ENCODE peak calls at places on chromosomes 16 and 17, in seven cellular contexts. One of them, this sample, is unnamed.

GRCh38 chr16:27529962-27530361 is 19.8 kb downstream of the GTF3C1 start:
- DNase-seq in fibroblast of lung: peak; percentile 71
- DNase-seq in mesenchymal stem cell: peak; percentile 57
- DNase-seq in keratinocyte: no peak
- DNase-seq in IMR-90: peak; percentile 82
- DNase-seq in GM23248: peak; percentile 62
- DNase-seq in adipocyte: peak; percentile 29
- DNase-seq in this sample: no peak

GRCh38 chr16:12170103-12171025 is 193.8 kb downstream of the SNX29 start:
- DNase-seq in adipocyte: no peak
- DNase-seq in fibroblast of lung: peak; percentile 37
- DNase-seq in GM23248: no peak
- DNase-seq in keratinocyte: no peak
- DNase-seq in mesenchymal stem cell: no peak
- DNase-seq in IMR-90: peak; percentile 72
- DNase-seq in this sample: no peak

GRCh38 chr16:3046506-3047386 is at the start of gene MMP25:
- DNase-seq in IMR-90: no peak
- DNase-seq in fibroblast of lung: no peak
- DNase-seq in adipocyte: no peak
- DNase-seq in GM23248: peak; percentile 17
- DNase-seq in mesenchymal stem cell: no peak
- DNase-seq in keratinocyte: no peak
- DNase-seq in this sample: no peak

GRCh38 chr17:10612957-10613744 is 44.0 kb downstream of the MYH3 start:
- DNase-seq in fibroblast of lung: peak; percentile 75
- DNase-seq in GM23248: peak; percentile 74
- DNase-seq in mesenchymal stem cell: peak; percentile 27
- DNase-seq in adipocyte: peak; percentile 64
- DNase-seq in IMR-90: peak; percentile 45
- DNase-seq in keratinocyte: no peak
- DNase-seq in this sample: no peak

GRCh38 chr17:63439682-63440081 is 6.4 kb downstream of the CYB561 start:
- DNase-seq in GM23248: peak; percentile 54
- DNase-seq in fibroblast of lung: peak; percentile 53
- DNase-seq in adipocyte: peak; percentile 18
- DNase-seq in IMR-90: peak; percentile 51
- DNase-seq in mesenchymal stem cell: peak; percentile 58
- DNase-seq in keratinocyte: no peak
- DNase-seq in this sample: no peak

GRCh38 chr16:77273815-77274214 is 74.6 kb downstream of the SYCE1L start:
- DNase-seq in keratinocyte: no peak
- DNase-seq in IMR-90: no peak
- DNase-seq in GM23248: no peak
- DNase-seq in adipocyte: no peak
- DNase-seq in fibroblast of lung: peak; percentile 81
- DNase-seq in mesenchymal stem cell: peak; percentile 41
- DNase-seq in this sample: no peak

GRCh38 chr16:4262303-4262835 is 10.5 kb downstream of the TFAP4 start:
- DNase-seq in adipocyte: no peak
- DNase-seq in IMR-90: no peak
- DNase-seq in mesenchymal stem cell: no peak
- DNase-seq in fibroblast of lung: no peak
- DNase-seq in keratinocyte: no peak
- DNase-seq in GM23248: no peak
- DNase-seq in this sample: no peak

GRCh38 chr16:30977502-30977901 is 7.5 kb upstream of the HSD3B7 start:
- DNase-seq in keratinocyte: no peak
- DNase-seq in mesenchymal stem cell: no peak
- DNase-seq in fibroblast of lung: no peak
- DNase-seq in GM23248: peak; percentile 37
- DNase-seq in IMR-90: no peak
- DNase-seq in adipocyte: no peak
- DNase-seq in this sample: no peak

GRCh38 chr17:61562287-61562686 is 28.7 kb downstream of the NACA2 start:
- DNase-seq in IMR-90: no peak
- DNase-seq in GM23248: no peak
- DNase-seq in fibroblast of lung: no peak
- DNase-seq in adipocyte: no peak
- DNase-seq in mesenchymal stem cell: no peak
- DNase-seq in keratinocyte: no peak
- DNase-seq in this sample: no peak

GRCh38 chr17:50721194-50722010 is 2.0 kb downstream of the LUC7L3 start:
- DNase-seq in mesenchymal stem cell: peak; percentile 25
- DNase-seq in keratinocyte: no peak
- DNase-seq in fibroblast of lung: no peak
- DNase-seq in GM23248: peak; percentile 58
- DNase-seq in adipocyte: peak; percentile 43
- DNase-seq in IMR-90: no peak
- DNase-seq in this sample: no peak

GRCh38 chr16:51881731-51882130 is 665.2 kb downstream of the TOX3 start:
- DNase-seq in mesenchymal stem cell: peak; percentile 26
- DNase-seq in GM23248: no peak
- DNase-seq in adipocyte: no peak
- DNase-seq in IMR-90: peak; percentile 93
- DNase-seq in fibroblast of lung: peak; percentile 75
- DNase-seq in keratinocyte: no peak
- DNase-seq in this sample: no peak

GRCh38 chr16:3589441-3589921 is 12.3 kb upstream of the NLRC3 start:
- DNase-seq in adipocyte: no peak
- DNase-seq in fibroblast of lung: no peak
- DNase-seq in IMR-90: no peak
- DNase-seq in GM23248: no peak
- DNase-seq in mesenchymal stem cell: no peak
- DNase-seq in keratinocyte: no peak
- DNase-seq in this sample: no peak

GRCh38 chr17:43453331-43453812 is 30.4 kb upstream of the DHX8 start:
- DNase-seq in fibroblast of lung: peak; percentile 43
- DNase-seq in keratinocyte: no peak
- DNase-seq in IMR-90: no peak
- DNase-seq in GM23248: no peak
- DNase-seq in adipocyte: no peak
- DNase-seq in mesenchymal stem cell: peak; percentile 26
- DNase-seq in this sample: no peak

GRCh38 chr17:46072998-46073397 is 73.9 kb downstream of the STH start:
- DNase-seq in GM23248: peak; percentile 79
- DNase-seq in adipocyte: peak; percentile 41
- DNase-seq in mesenchymal stem cell: peak; percentile 74
- DNase-seq in keratinocyte: no peak
- DNase-seq in fibroblast of lung: peak; percentile 28
- DNase-seq in IMR-90: peak; percentile 80
- DNase-seq in this sample: no peak

GRCh38 chr17:27778193-27778592 is 22.1 kb downstream of the NOS2 start:
- DNase-seq in keratinocyte: peak; percentile 13
- DNase-seq in GM23248: peak; percentile 53
- DNase-seq in adipocyte: peak; percentile 16
- DNase-seq in fibroblast of lung: no peak
- DNase-seq in IMR-90: peak; percentile 25
- DNase-seq in mesenchymal stem cell: no peak
- DNase-seq in this sample: no peak

GRCh38 chr17:73770115-73770848 is 126.0 kb upstream of the SDK2 start:
- DNase-seq in GM23248: peak; percentile 90
- DNase-seq in fibroblast of lung: peak; percentile 93
- DNase-seq in mesenchymal stem cell: peak; percentile 54
- DNase-seq in IMR-90: peak; percentile 50
- DNase-seq in adipocyte: peak; percentile 2
- DNase-seq in keratinocyte: peak; percentile 21
- DNase-seq in this sample: no peak

GRCh38 chr17:10837987-10838386 is at the start of gene PIRT:
- DNase-seq in IMR-90: no peak
- DNase-seq in keratinocyte: no peak
- DNase-seq in adipocyte: no peak
- DNase-seq in mesenchymal stem cell: no peak
- DNase-seq in fibroblast of lung: no peak
- DNase-seq in GM23248: no peak
- DNase-seq in this sample: no peak

GRCh38 chr17:51668963-51669246 is 408.6 kb downstream of the UTP18 start:
- DNase-seq in GM23248: no peak
- DNase-seq in keratinocyte: no peak
- DNase-seq in IMR-90: no peak
- DNase-seq in adipocyte: no peak
- DNase-seq in fibroblast of lung: no peak
- DNase-seq in mesenchymal stem cell: no peak
- DNase-seq in this sample: no peak

GRCh38 chr16:23496826-23497542 is 13.3 kb downstream of the GGA2 start:
- DNase-seq in fibroblast of lung: peak; percentile 20
- DNase-seq in mesenchymal stem cell: peak; percentile 24
- DNase-seq in IMR-90: peak; percentile 21
- DNase-seq in keratinocyte: no peak
- DNase-seq in adipocyte: no peak
- DNase-seq in GM23248: peak; percentile 83
- DNase-seq in this sample: no peak

GRCh38 chr16:74064120-74064735 is 232.4 kb upstream of the PSMD7 start:
- DNase-seq in adipocyte: peak; percentile 5
- DNase-seq in mesenchymal stem cell: no peak
- DNase-seq in fibroblast of lung: peak; percentile 67
- DNase-seq in IMR-90: peak; percentile 1
- DNase-seq in keratinocyte: no peak
- DNase-seq in GM23248: peak; percentile 6
- DNase-seq in this sample: no peak

GRCh38 chr16:66521227-66521626 is 28.7 kb downstream of the TK2 start:
- DNase-seq in GM23248: no peak
- DNase-seq in mesenchymal stem cell: no peak
- DNase-seq in IMR-90: no peak
- DNase-seq in fibroblast of lung: no peak
- DNase-seq in adipocyte: no peak
- DNase-seq in keratinocyte: no peak
- DNase-seq in this sample: no peak

GRCh38 chr17:16255481-16255901 is 38.5 kb downstream of the PIGL start:
- DNase-seq in adipocyte: peak; percentile 56
- DNase-seq in IMR-90: peak; percentile 28
- DNase-seq in mesenchymal stem cell: no peak
- DNase-seq in fibroblast of lung: peak; percentile 82
- DNase-seq in GM23248: peak; percentile 34
- DNase-seq in keratinocyte: no peak
- DNase-seq in this sample: no peak
- H3K4me3 ChIP-seq in adipocyte: peak overlapping the region; percentile 64
- H3K4me3 ChIP-seq in IMR-90: peak overlapping the region; percentile 22
- H3K4me3 ChIP-seq in mesenchymal stem cell: peak overlapping the region; percentile 60
- H3K4me3 ChIP-seq in fibroblast of lung: peak overlapping the region; percentile 32
- H3K4me3 ChIP-seq in GM23248: peak overlapping the region; percentile 46
- H3K4me3 ChIP-seq in keratinocyte: no peak overlapping the region
- H3K4me3 ChIP-seq in this sample: no peak overlapping the region

DNA sequence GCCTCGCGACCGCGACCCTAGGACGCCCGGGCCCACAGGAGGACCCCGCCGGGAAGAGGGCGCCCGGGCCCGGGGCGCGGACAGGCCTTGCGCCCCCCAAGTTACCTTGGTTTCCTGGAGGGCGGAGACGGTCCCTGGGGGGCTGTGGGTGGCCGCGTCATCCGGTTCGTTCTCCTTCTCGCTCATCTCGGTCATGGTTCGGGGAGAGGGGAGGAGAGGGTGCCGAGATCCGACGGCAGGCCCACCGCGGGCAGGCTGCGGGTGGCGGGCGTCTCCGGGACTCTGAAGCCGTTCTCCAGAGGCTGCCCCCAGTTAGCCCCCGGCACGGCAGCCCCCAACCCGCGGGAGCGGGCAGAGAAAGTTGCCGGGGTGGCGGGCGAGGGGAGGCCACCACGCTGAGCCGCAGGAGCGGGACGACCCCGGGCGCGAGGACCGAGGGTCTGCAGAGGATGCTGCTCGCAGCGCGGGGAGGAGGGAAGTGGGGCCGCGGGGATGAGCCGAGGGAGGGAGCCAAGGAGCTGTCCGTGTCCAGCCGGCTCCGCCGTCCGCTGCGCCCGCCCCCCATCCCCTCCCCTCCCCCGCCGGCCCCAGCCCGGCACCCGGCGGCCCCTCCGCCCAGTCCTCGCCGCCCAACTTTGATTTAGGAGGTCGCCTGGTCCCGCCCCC is at the start of gene STAC2:
- DNase-seq in IMR-90: no peak
- DNase-seq in fibroblast of lung: no peak
- DNase-seq in mesenchymal stem cell: no peak
- DNase-seq in GM23248: peak; percentile 34
- DNase-seq in adipocyte: no peak
- DNase-seq in keratinocyte: no peak
- DNase-seq in this sample: no peak
- H3K9ac ChIP-seq in IMR-90: no peak within 1 kb of the TSS
- H3K9ac ChIP-seq in fibroblast of lung: no peak within 1 kb of the TSS
- H3K9ac ChIP-seq in mesenchymal stem cell: no peak within 1 kb of the TSS
- H3K9ac ChIP-seq in GM23248: no peak within 1 kb of the TSS
- H3K9ac ChIP-seq in adipocyte: no peak within 1 kb of the TSS
- H3K9ac ChIP-seq in keratinocyte: no peak within 1 kb of the TSS
- H3K9ac ChIP-seq in this sample: no peak within 1 kb of the TSS

GRCh38 chr17:77375108-77375507 is 234.3 kb downstream of the SEC14L1 start:
- DNase-seq in IMR-90: no peak
- DNase-seq in keratinocyte: no peak
- DNase-seq in mesenchymal stem cell: no peak
- DNase-seq in GM23248: no peak
- DNase-seq in fibroblast of lung: no peak
- DNase-seq in adipocyte: peak; percentile 43
- DNase-seq in this sample: no peak
- H3K4me3 ChIP-seq in IMR-90: peak overlapping the region; percentile 78
- H3K4me3 ChIP-seq in keratinocyte: no peak overlapping the region
- H3K4me3 ChIP-seq in mesenchymal stem cell: peak overlapping the region; percentile 93
- H3K4me3 ChIP-seq in GM23248: peak overlapping the region; percentile 75
- H3K4me3 ChIP-seq in fibroblast of lung: peak overlapping the region; percentile 66
- H3K4me3 ChIP-seq in adipocyte: peak overlapping the region; percentile 89
- H3K4me3 ChIP-seq in this sample: peak overlapping the region; percentile 82

GRCh38 chr17:80455328-80455710 is 21.1 kb downstream of the NPTX1 start:
- DNase-seq in keratinocyte: no peak
- DNase-seq in adipocyte: peak; percentile 82
- DNase-seq in fibroblast of lung: no peak
- DNase-seq in GM23248: peak; percentile 70
- DNase-seq in mesenchymal stem cell: peak; percentile 85
- DNase-seq in IMR-90: peak; percentile 46
- DNase-seq in this sample: no peak

GRCh38 chr17:80457236-80457856 is 19.1 kb downstream of the NPTX1 start:
- DNase-seq in keratinocyte: no peak
- DNase-seq in fibroblast of lung: no peak
- DNase-seq in GM23248: no peak
- DNase-seq in IMR-90: no peak
- DNase-seq in mesenchymal stem cell: no peak
- DNase-seq in adipocyte: no peak
- DNase-seq in this sample: no peak

GRCh38 chr17:80456465-80457235 is 19.8 kb downstream of the NPTX1 start:
- DNase-seq in fibroblast of lung: peak; percentile 21
- DNase-seq in mesenchymal stem cell: no peak
- DNase-seq in keratinocyte: no peak
- DNase-seq in adipocyte: no peak
- DNase-seq in GM23248: peak; percentile 61
- DNase-seq in IMR-90: no peak
- DNase-seq in this sample: no peak

GRCh38 chr17:80454557-80455327 is 21.7 kb downstream of the NPTX1 start:
- DNase-seq in keratinocyte: peak; percentile 75
- DNase-seq in IMR-90: peak; percentile 96
- DNase-seq in GM23248: peak; percentile 100
- DNase-seq in fibroblast of lung: peak; percentile 96
- DNase-seq in adipocyte: peak; percentile 99
- DNase-seq in mesenchymal stem cell: peak; percentile 95
- DNase-seq in this sample: peak; percentile 44

GRCh38 chr17:80455784-80456183 is 20.6 kb downstream of the NPTX1 start:
- DNase-seq in keratinocyte: no peak
- DNase-seq in GM23248: peak; percentile 59
- DNase-seq in adipocyte: no peak
- DNase-seq in fibroblast of lung: no peak
- DNase-seq in mesenchymal stem cell: no peak
- DNase-seq in IMR-90: no peak
- DNase-seq in this sample: no peak
- H3K9ac ChIP-seq in keratinocyte: peak overlapping the region; percentile 94
- H3K9ac ChIP-seq in GM23248: peak overlapping the region; percentile 96
- H3K9ac ChIP-seq in adipocyte: peak overlapping the region; percentile 95
- H3K9ac ChIP-seq in fibroblast of lung: no peak overlapping the region
- H3K9ac ChIP-seq in mesenchymal stem cell: peak overlapping the region; percentile 93
- H3K9ac ChIP-seq in IMR-90: no peak overlapping the region
- H3K9ac ChIP-seq in this sample: peak overlapping the region; percentile 99

GRCh38 chr16:70589998-70590471 is 56.3 kb upstream of the IL34 start:
- DNase-seq in keratinocyte: no peak
- DNase-seq in mesenchymal stem cell: peak; percentile 67
- DNase-seq in GM23248: peak; percentile 51
- DNase-seq in adipocyte: peak; percentile 82
- DNase-seq in IMR-90: peak; percentile 85
- DNase-seq in fibroblast of lung: peak; percentile 43
- DNase-seq in this sample: no peak
- H3K4me3 ChIP-seq in keratinocyte: peak overlapping the region; percentile 27
- H3K4me3 ChIP-seq in mesenchymal stem cell: peak overlapping the region; percentile 63
- H3K4me3 ChIP-seq in GM23248: no peak overlapping the region
- H3K4me3 ChIP-seq in adipocyte: peak overlapping the region; percentile 69
- H3K4me3 ChIP-seq in IMR-90: no peak overlapping the region
- H3K4me3 ChIP-seq in fibroblast of lung: no peak overlapping the region
- H3K4me3 ChIP-seq in this sample: no peak overlapping the region